ENCODE peak calls at places on chromosomes 1 and 21, in ten cellular contexts. K is BJ, G is AG10803, T is myocyte, V is hepatic stellate cell, C is Daoy, A is mesendoderm, O is PC-3, J is AG04449, F is EL. X is an unnamed sample.

GRCh38 chr1:224543453-224543852 is 72.7 kb upstream of the CNIH3 start:
- DNase-seq in O (peak), K (no peak), G (peak), V (no peak), F (peak), T (peak), J (no peak), C (peak), A (no peak), X (no peak)

GRCh38 chr1:245091818-245092637 is 62.8 kb upstream of the KIF26B start:
- DNase-seq in A (peak), V (peak), T (peak), K (peak), C (peak), O (peak), F (peak), G (peak), J (peak), X (peak)

GRCh38 chr1:22738522-22738921 is 27.9 kb downstream of the EPHB2 start:
- DNase-seq in F (peak), V (no peak), A (no peak), K (no peak), T (no peak), J (no peak), O (peak), C (no peak), G (no peak), X (no peak)

GRCh38 chr1:26035959-26036755 is 9.8 kb downstream of the SLC30A2 start:
- DNase-seq in J (no peak), V (peak), G (peak), K (no peak), T (peak), A (peak), F (peak), C (peak), O (peak), X (peak)

GRCh38 chr1:50417946-50418599 is 5.2 kb downstream of the DMRTA2 start:
- DNase-seq in O (no peak), J (no peak), C (no peak), A (peak), V (no peak), T (no peak), K (no peak), F (no peak), G (no peak), X (no peak)

GRCh38 chr1:178048426-178048825 is 45.5 kb upstream of the RASAL2 start:
- DNase-seq in V (no peak), T (no peak), J (no peak), C (no peak), O (no peak), A (no peak), K (no peak), F (peak), G (peak), X (no peak)

GRCh38 chr1:211548321-211549091 is 30.5 kb downstream of the SLC30A1 start:
- DNase-seq in J (no peak), F (no peak), V (no peak), A (peak), T (no peak), O (no peak), K (no peak), C (no peak), G (no peak), X (peak)

GRCh38 chr1:46446646-46447498 is 42.8 kb upstream of the DMBX1 start:
- DNase-seq in T (peak), K (no peak), J (no peak), V (peak), F (peak), A (peak), O (peak), G (peak), C (peak), X (peak)

GRCh38 chr1:6162773-6163172 is 17.3 kb downstream of the CHD5 start:
- DNase-seq in J (no peak), F (no peak), A (peak), C (peak), K (no peak), V (no peak), T (no peak), O (no peak), G (no peak), X (no peak)

GRCh38 chr1:244283772-244284171 is 167.9 kb downstream of the ADSS2 start:
- DNase-seq in T (no peak), K (no peak), F (no peak), G (no peak), A (no peak), V (no peak), J (no peak), O (no peak), C (no peak), X (peak)

GRCh38 chr21:40706161-40706560 is 140.8 kb downstream of the DSCAM start:
- DNase-seq in O (no peak), T (no peak), V (no peak), K (no peak), F (no peak), A (no peak), C (no peak), J (no peak), G (no peak), X (no peak)

GRCh38 chr1:92599184-92599583 is 112.5 kb upstream of the GFI1 start:
- DNase-seq in O (peak), F (peak), V (peak), A (peak), K (no peak), C (no peak), G (peak), T (peak), J (peak), X (no peak)